ENCODE peak calls at places on chromosomes 7 and 10, in nine cellular contexts. M, B, G, S, Q, W, D, E and N are unnamed samples.

GRCh38 chr7:69429817-69430501 is 168.3 kb upstream of the AUTS2 start:
- DNase-seq in S (peak), D (peak), Q (no peak), M (no peak), G (no peak), E (no peak), W (no peak), B (peak), N (peak)

GRCh38 chr7:25429731-25430130 is 201.4 kb upstream of the NPVF start:
- DNase-seq in D (no peak), W (no peak), G (peak), B (peak), Q (no peak), E (no peak), S (peak), M (no peak), N (no peak)

GRCh38 chr10:20933705-20934104 is 36.6 kb upstream of the NEBL start:
- DNase-seq in S (no peak), E (no peak), D (no peak), G (no peak), B (no peak), W (no peak), M (no peak), Q (no peak), N (no peak)

GRCh38 chr10:45071043-45071813 is 70.5 kb downstream of the ZNF22 start:
- DNase-seq in S (no peak), B (no peak), W (no peak), M (no peak), G (no peak), D (no peak), Q (no peak), E (no peak), N (no peak)

GRCh38 chr7:138565451-138566114 is 105.5 kb downstream of the TRIM24 start:
- DNase-seq in D (no peak), B (no peak), E (no peak), Q (no peak), M (no peak), S (no peak), G (peak), W (no peak), N (no peak)

GRCh38 chr7:152543801-152544200 is 108.0 kb upstream of the KMT2C start:
- DNase-seq in S (no peak), G (no peak), E (no peak), Q (peak), D (no peak), M (no peak), B (no peak), W (no peak), N (no peak)

GRCh38 chr7:130070900-130071622 is 727 bp downstream of the KLHDC10 start:
- DNase-seq in W (no peak), S (no peak), B (no peak), E (no peak), D (no peak), M (peak), Q (no peak), G (no peak), N (no peak)

GRCh38 chr7:46972205-46972604 is 609.7 kb downstream of the TNS3 start:
- DNase-seq in G (no peak), S (no peak), Q (no peak), E (no peak), M (no peak), W (no peak), D (no peak), B (no peak), N (no peak)

GRCh38 chr7:28355553-28356319 is 56.6 kb upstream of the CREB5 start:
- DNase-seq in B (no peak), W (no peak), S (no peak), E (no peak), D (no peak), M (no peak), G (no peak), Q (no peak), N (no peak)

GRCh38 chr10:1544929-1545328 is 192.4 kb downstream of the ADARB2 start:
- DNase-seq in D (peak), G (no peak), Q (no peak), M (no peak), S (no peak), E (peak), B (no peak), W (no peak), N (no peak)

GRCh38 chr10:76738991-76739390 is 898.6 kb downstream of the KCNMA1 start:
- DNase-seq in W (no peak), E (no peak), Q (no peak), D (no peak), S (no peak), G (no peak), M (no peak), B (no peak), N (no peak)

GRCh38 chr10:117162093-117163021 is 24.3 kb upstream of the VAX1 start:
- DNase-seq in G (no peak), Q (no peak), B (no peak), M (no peak), W (no peak), E (no peak), S (no peak), D (no peak), N (no peak)

GRCh38 chr10:69232736-69233135 is 12.6 kb downstream of the HKDC1 start:
- DNase-seq in M (no peak), S (peak), B (no peak), G (no peak), D (no peak), W (no peak), E (no peak), Q (no peak), N (no peak)

GRCh38 chr10:47092822-47093221 is 181.6 kb downstream of the PTPN20 start:
- DNase-seq in G (no peak), S (no peak), M (no peak), Q (no peak), W (no peak), B (no peak), E (peak), D (no peak), N (no peak)

GRCh38 chr7:95476904-95477594 is 8.7 kb upstream of the ASB4 start:
- DNase-seq in S (peak), E (peak), B (peak), D (peak), W (peak), G (peak), Q (no peak), M (peak), N (peak)

GRCh38 chr10:113879691-113880090 is 25.2 kb downstream of the NHLRC2 start:
- DNase-seq in S (no peak), G (no peak), M (no peak), B (no peak), E (no peak), Q (no peak), D (no peak), W (no peak), N (no peak)

GRCh38 chr10:89086801-89087513 is 96.4 kb downstream of the FAS start:
- DNase-seq in E (peak), D (peak), B (peak), G (no peak), Q (peak), S (peak), W (peak), M (no peak), N (no peak)

GRCh38 chr10:131897297-131897899 is 3.4 kb upstream of the PPP2R2D start:
- DNase-seq in S (no peak), W (no peak), D (no peak), M (no peak), E (no peak), B (no peak), Q (no peak), G (peak), N (peak)

GRCh38 chr7:141356096-141356495 is 195.1 kb upstream of the AGK start:
- DNase-seq in W (no peak), B (no peak), Q (no peak), E (no peak), S (no peak), G (no peak), D (no peak), M (no peak), N (no peak)

GRCh38 chr7:137476937-137477336 is 133.4 kb upstream of the PTN start:
- DNase-seq in S (no peak), D (no peak), B (no peak), W (no peak), Q (no peak), E (no peak), M (no peak), G (no peak), N (no peak)

GRCh38 chr7:134992626-134993179 is 6.4 kb downstream of the AGBL3 start:
- DNase-seq in S (no peak), B (no peak), W (no peak), D (no peak), G (no peak), E (no peak), M (no peak), Q (no peak), N (peak)

GRCh38 chr10:3805791-3806381 is 20.9 kb upstream of the KLF6 start:
- DNase-seq in G (no peak), M (no peak), B (peak), E (peak), S (peak), Q (no peak), W (no peak), D (peak), N (no peak)

GRCh38 chr10:25522946-25523608 is 348.3 kb downstream of the GPR158 start:
- DNase-seq in Q (peak), G (no peak), D (no peak), W (no peak), M (no peak), E (no peak), B (no peak), S (no peak), N (no peak)

GRCh38 chr7:46386428-46387399 is 465.6 kb upstream of the IGFBP3 start:
- DNase-seq in S (no peak), G (no peak), B (no peak), E (no peak), W (no peak), Q (no peak), M (no peak), D (no peak), N (no peak)

GRCh38 chr7:1112109-1112508 is 24.2 kb downstream of the GPER1 start:
- DNase-seq in B (no peak), S (no peak), Q (no peak), M (no peak), E (no peak), D (no peak), W (no peak), G (no peak), N (peak)

GRCh38 chr7:88761779-88762178 is 2.3 kb downstream of the ZNF804B start:
- DNase-seq in D (no peak), Q (no peak), G (no peak), S (no peak), M (no peak), W (no peak), E (no peak), B (no peak), N (no peak)

GRCh38 chr7:5228066-5228465 is 38.0 kb downstream of the WIPI2 start:
- DNase-seq in M (no peak), Q (no peak), E (no peak), W (no peak), D (no peak), S (no peak), B (no peak), G (no peak), N (peak)

GRCh38 chr7:78395298-78396120 is 596.9 kb downstream of the PHTF2 start:
- DNase-seq in D (no peak), E (no peak), M (no peak), S (no peak), B (no peak), G (no peak), Q (no peak), W (no peak), N (no peak)

GRCh38 chr10:45008524-45009161 is 7.9 kb downstream of the ZNF22 start:
- DNase-seq in M (peak), G (peak), S (no peak), B (peak), D (peak), Q (no peak), E (peak), W (no peak), N (no peak)

GRCh38 chr10:58781873-58782488 is 269.3 kb downstream of the BICC1 start:
- DNase-seq in W (no peak), M (peak), D (no peak), B (peak), Q (no peak), G (peak), S (no peak), E (no peak), N (no peak)

GRCh38 chr7:88306590-88307048 is at the start of gene STEAP4:
- DNase-seq in Q (peak), M (no peak), G (no peak), B (peak), D (peak), S (peak), W (peak), E (peak), N (peak)

GRCh38 chr10:130485958-130486680 is 349.9 kb downstream of the GLRX3 start:
- DNase-seq in G (no peak), E (no peak), D (peak), Q (no peak), M (no peak), S (no peak), B (no peak), W (no peak), N (no peak)

GRCh38 chr10:1151071-1152033 is 95.2 kb downstream of the WDR37 start:
- DNase-seq in M (no peak), D (peak), E (no peak), Q (no peak), B (no peak), G (no peak), W (peak), S (no peak), N (no peak)

GRCh38 chr10:18665815-18666558 is 6.8 kb downstream of the ARL5B start:
- DNase-seq in W (no peak), M (no peak), Q (no peak), S (no peak), B (no peak), D (no peak), G (peak), E (no peak), N (no peak)

GRCh38 chr7:45597286-45597984 is 23.3 kb downstream of the ADCY1 start:
- DNase-seq in Q (no peak), S (no peak), M (no peak), D (no peak), B (no peak), W (peak), E (peak), G (no peak), N (no peak)

GRCh38 chr7:82559203-82559805 is 115.7 kb upstream of the CACNA2D1 start:
- DNase-seq in W (peak), S (peak), Q (no peak), G (no peak), M (peak), D (no peak), B (no peak), E (no peak), N (no peak)

DNA sequence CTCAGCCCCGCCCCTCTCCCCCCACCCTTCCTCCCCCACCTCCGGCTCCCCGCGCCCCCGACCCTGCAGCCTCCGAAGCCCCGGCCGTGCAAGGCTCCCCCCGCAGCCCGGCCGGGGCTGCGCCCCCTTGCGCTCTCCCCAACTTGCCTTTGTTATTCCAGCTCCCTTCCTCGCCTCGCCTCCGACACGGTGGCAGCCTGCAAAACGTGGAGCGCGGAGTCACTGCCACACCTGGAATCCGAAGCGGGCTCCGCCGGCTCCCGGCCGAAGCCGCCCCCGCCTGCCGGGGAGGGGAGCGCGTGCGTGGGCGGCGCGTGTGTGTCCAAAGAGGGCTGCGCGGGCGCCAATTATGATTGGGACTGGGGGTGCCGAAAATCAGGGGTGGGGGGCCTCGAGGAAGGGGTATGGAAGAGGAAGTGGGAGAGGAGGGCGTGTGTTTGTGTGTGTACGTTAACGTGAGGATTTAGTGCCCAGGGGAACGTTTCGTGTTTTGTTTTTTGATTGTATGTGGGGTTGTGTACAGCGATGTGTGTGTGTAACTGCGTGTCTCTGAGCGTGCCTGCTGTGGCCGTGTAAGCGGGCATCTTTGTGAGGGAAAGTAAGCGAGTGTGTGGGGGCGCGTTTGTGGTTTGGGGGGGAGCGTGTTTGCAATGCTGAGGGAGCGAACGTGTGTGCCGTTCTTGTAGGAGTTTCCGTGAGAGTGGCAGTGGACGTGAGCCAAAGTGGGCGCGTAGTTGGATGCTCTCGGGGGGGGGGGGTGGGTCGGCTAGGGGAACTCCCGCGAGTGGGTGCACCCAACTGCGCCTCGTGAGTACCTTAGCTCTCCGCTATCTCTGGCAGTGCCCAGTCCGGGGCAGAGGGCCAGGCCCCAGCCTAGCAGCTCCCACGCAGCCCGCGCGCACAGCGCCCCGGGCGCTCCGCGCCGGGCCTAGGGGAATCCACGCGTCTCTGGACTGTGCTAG is 1.2 kb upstream of the ZMIZ1 start:
- DNase-seq in E (peak), D (peak), W (peak), M (peak), Q (peak), B (peak), S (peak), G (peak), N (peak)
- TF ChIP-seq CTCF in E (no peak), D (peak), W (no peak), M (no peak), Q (peak), B (peak), S (peak), G (peak), N (no peak)

DNA sequence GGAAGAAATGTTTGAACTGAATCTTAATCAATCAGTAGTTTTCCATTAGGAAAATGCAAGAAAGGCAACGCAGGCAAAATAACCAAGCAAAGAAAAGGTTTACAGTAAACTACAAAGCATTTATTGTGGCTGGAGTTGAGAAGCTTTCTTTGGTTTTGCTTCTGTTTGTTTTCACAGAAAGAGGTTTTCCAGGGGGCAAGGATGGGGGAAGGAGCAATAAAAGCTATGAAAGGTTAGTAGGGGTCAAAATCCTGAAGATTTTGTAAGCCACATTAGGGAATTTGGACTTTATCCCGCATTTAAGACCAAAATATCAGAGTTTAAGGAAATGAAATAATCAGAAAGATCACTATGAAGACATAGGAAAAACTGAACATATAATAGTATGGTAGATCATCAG is 51.1 kb downstream of the NT5C2 start:
- DNase-seq in W (no peak), S (no peak), D (no peak), Q (no peak), G (no peak), E (no peak), B (no peak), M (no peak), N (no peak)
- TF ChIP-seq EP300 in W (no peak), S (no peak), D (no peak), Q (no peak), G (no peak), E (no peak), B (no peak), M (no peak), N (no peak)

GRCh38 chr10:104080762-104081161 is 4.9 kb downstream of the COL17A1 start:
- DNase-seq in B (no peak), S (peak), D (no peak), Q (no peak), M (peak), W (no peak), G (peak), E (no peak), N (no peak)
- TF ChIP-seq CTCF in B (no peak), S (peak), D (no peak), Q (peak), M (peak), W (no peak), G (peak), E (no peak), N (no peak)

GRCh38 chr7:29484280-29484679 is 79.4 kb upstream of the PRR15 start:
- DNase-seq in W (no peak), B (no peak), D (no peak), M (no peak), Q (no peak), E (no peak), G (no peak), S (no peak), N (no peak)

GRCh38 chr7:29486191-29486700 is 77.4 kb upstream of the PRR15 start:
- DNase-seq in S (no peak), G (no peak), W (no peak), B (no peak), Q (no peak), D (no peak), E (no peak), M (no peak), N (no peak)

GRCh38 chr7:29483219-29484104 is 80.2 kb upstream of the PRR15 start:
- DNase-seq in W (no peak), M (no peak), D (peak), Q (no peak), G (peak), E (no peak), S (no peak), B (no peak), N (no peak)

GRCh38 chr7:29487424-29487823 is 76.2 kb upstream of the PRR15 start:
- DNase-seq in S (no peak), D (no peak), B (no peak), E (no peak), M (no peak), W (no peak), G (no peak), Q (no peak), N (no peak)

GRCh38 chr7:29485376-29486190 is 78.1 kb upstream of the PRR15 start:
- DNase-seq in W (no peak), M (no peak), B (no peak), Q (no peak), S (no peak), G (peak), E (no peak), D (no peak), N (no peak)
- TF ChIP-seq EP300 in W (no peak), M (no peak), B (no peak), Q (no peak), S (no peak), G (no peak), E (no peak), D (no peak), N (no peak)

DNA sequence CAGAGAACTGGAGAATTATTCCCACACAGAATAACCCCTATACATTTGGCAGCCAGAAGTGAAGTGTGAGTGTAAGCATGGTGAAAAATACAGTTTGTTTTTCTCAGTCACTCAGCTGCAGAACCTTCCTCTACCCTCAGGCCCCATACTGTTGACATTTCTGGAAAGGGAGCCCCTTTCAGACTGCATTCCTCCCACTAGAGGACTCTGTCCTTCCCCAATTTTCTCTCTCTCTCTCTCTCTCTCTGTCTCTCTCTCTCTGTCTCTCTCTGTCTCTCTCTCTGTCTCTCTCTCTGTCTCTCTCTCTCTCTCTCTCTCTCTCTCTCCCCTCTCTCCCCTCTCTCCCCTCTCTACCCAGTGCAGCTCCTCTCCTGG is 86.8 kb upstream of the STEAP1B start:
- DNase-seq in D (no peak), G (peak), M (no peak), Q (no peak), E (no peak), B (no peak), W (no peak), S (no peak), N (no peak)
- TF ChIP-seq CTCF in D (no peak), G (peak), M (peak), Q (peak), E (peak), B (peak), W (no peak), S (no peak), N (no peak)